ENCODE peak calls at places on chromosome 2, in six cellular contexts. One of them, this sample, is unnamed.

GRCh38 chr2:190762569-190762968 is 113.7 kb downstream of the NAB1 start:
- DNase-seq in GM13977: no peak
- DNase-seq in GM20000: no peak
- DNase-seq in CD8-positive, alpha-beta memory T cell: no peak
- DNase-seq in T follicular helper cell: no peak
- DNase-seq in stimulated activated naive CD8-positive, alpha-beta T cell treated with anti-CD3 and anti-CD28 coated beads, Interleukin-15, amount 100 ng/mL, for 72 hours: no peak
- DNase-seq in this sample: no peak

GRCh38 chr2:133054297-133054696 is 384.3 kb upstream of the LYPD1 start:
- DNase-seq in GM13977: no peak
- DNase-seq in GM20000: no peak
- DNase-seq in CD8-positive, alpha-beta memory T cell: no peak
- DNase-seq in T follicular helper cell: no peak
- DNase-seq in stimulated activated naive CD8-positive, alpha-beta T cell treated with anti-CD3 and anti-CD28 coated beads, Interleukin-15, amount 100 ng/mL, for 72 hours: no peak
- DNase-seq in this sample: no peak

GRCh38 chr2:185268651-185269050 is 470.0 kb upstream of the FSIP2 start:
- DNase-seq in GM13977: no peak
- DNase-seq in GM20000: no peak
- DNase-seq in CD8-positive, alpha-beta memory T cell: no peak
- DNase-seq in T follicular helper cell: no peak
- DNase-seq in stimulated activated naive CD8-positive, alpha-beta T cell treated with anti-CD3 and anti-CD28 coated beads, Interleukin-15, amount 100 ng/mL, for 72 hours: no peak
- DNase-seq in this sample: no peak

GRCh38 chr2:3739313-3739712 is 35.9 kb downstream of the DCDC2C start:
- DNase-seq in GM13977: no peak
- DNase-seq in GM20000: no peak
- DNase-seq in CD8-positive, alpha-beta memory T cell: no peak
- DNase-seq in T follicular helper cell: no peak
- DNase-seq in stimulated activated naive CD8-positive, alpha-beta T cell treated with anti-CD3 and anti-CD28 coated beads, Interleukin-15, amount 100 ng/mL, for 72 hours: no peak
- DNase-seq in this sample: no peak

GRCh38 chr2:176638167-176639015 is 369.1 kb downstream of the MTX2 start:
- DNase-seq in GM13977: peak
- DNase-seq in GM20000: peak
- DNase-seq in CD8-positive, alpha-beta memory T cell: peak
- DNase-seq in T follicular helper cell: peak
- DNase-seq in stimulated activated naive CD8-positive, alpha-beta T cell treated with anti-CD3 and anti-CD28 coated beads, Interleukin-15, amount 100 ng/mL, for 72 hours: peak
- DNase-seq in this sample: peak

GRCh38 chr2:128596453-128597430 is 278.1 kb upstream of the HS6ST1 start:
- DNase-seq in GM13977: no peak
- DNase-seq in GM20000: no peak
- DNase-seq in CD8-positive, alpha-beta memory T cell: no peak
- DNase-seq in T follicular helper cell: no peak
- DNase-seq in stimulated activated naive CD8-positive, alpha-beta T cell treated with anti-CD3 and anti-CD28 coated beads, Interleukin-15, amount 100 ng/mL, for 72 hours: no peak
- DNase-seq in this sample: no peak

GRCh38 chr2:232348936-232349335 is 29.6 kb upstream of the ALPP start:
- DNase-seq in GM13977: no peak
- DNase-seq in GM20000: no peak
- DNase-seq in CD8-positive, alpha-beta memory T cell: no peak
- DNase-seq in T follicular helper cell: no peak
- DNase-seq in stimulated activated naive CD8-positive, alpha-beta T cell treated with anti-CD3 and anti-CD28 coated beads, Interleukin-15, amount 100 ng/mL, for 72 hours: no peak
- DNase-seq in this sample: peak

GRCh38 chr2:182101263-182101662 is 115.6 kb downstream of the PPP1R1C start:
- DNase-seq in GM13977: no peak
- DNase-seq in GM20000: no peak
- DNase-seq in CD8-positive, alpha-beta memory T cell: no peak
- DNase-seq in T follicular helper cell: no peak
- DNase-seq in stimulated activated naive CD8-positive, alpha-beta T cell treated with anti-CD3 and anti-CD28 coated beads, Interleukin-15, amount 100 ng/mL, for 72 hours: no peak
- DNase-seq in this sample: no peak

GRCh38 chr2:228768818-228769217 is 502.3 kb downstream of the PID1 start:
- DNase-seq in GM13977: no peak
- DNase-seq in GM20000: no peak
- DNase-seq in CD8-positive, alpha-beta memory T cell: no peak
- DNase-seq in T follicular helper cell: no peak
- DNase-seq in stimulated activated naive CD8-positive, alpha-beta T cell treated with anti-CD3 and anti-CD28 coated beads, Interleukin-15, amount 100 ng/mL, for 72 hours: no peak
- DNase-seq in this sample: no peak

GRCh38 chr2:172928754-172929153 is 146.9 kb upstream of the MAP3K20 start:
- DNase-seq in GM13977: no peak
- DNase-seq in GM20000: no peak
- DNase-seq in CD8-positive, alpha-beta memory T cell: no peak
- DNase-seq in T follicular helper cell: no peak
- DNase-seq in stimulated activated naive CD8-positive, alpha-beta T cell treated with anti-CD3 and anti-CD28 coated beads, Interleukin-15, amount 100 ng/mL, for 72 hours: no peak
- DNase-seq in this sample: no peak

GRCh38 chr2:118387509-118387908 is 299.2 kb downstream of the INSIG2 start:
- DNase-seq in GM13977: no peak
- DNase-seq in GM20000: no peak
- DNase-seq in CD8-positive, alpha-beta memory T cell: no peak
- DNase-seq in T follicular helper cell: no peak
- DNase-seq in stimulated activated naive CD8-positive, alpha-beta T cell treated with anti-CD3 and anti-CD28 coated beads, Interleukin-15, amount 100 ng/mL, for 72 hours: no peak
- DNase-seq in this sample: no peak

GRCh38 chr2:101081508-101081907 is 69.7 kb downstream of the TBC1D8 start:
- DNase-seq in GM13977: no peak
- DNase-seq in GM20000: no peak
- DNase-seq in CD8-positive, alpha-beta memory T cell: no peak
- DNase-seq in T follicular helper cell: no peak
- DNase-seq in stimulated activated naive CD8-positive, alpha-beta T cell treated with anti-CD3 and anti-CD28 coated beads, Interleukin-15, amount 100 ng/mL, for 72 hours: no peak
- DNase-seq in this sample: no peak

GRCh38 chr2:181554511-181554910 is 97.3 kb downstream of the ITGA4 start:
- DNase-seq in GM13977: no peak
- DNase-seq in GM20000: no peak
- DNase-seq in CD8-positive, alpha-beta memory T cell: no peak
- DNase-seq in T follicular helper cell: no peak
- DNase-seq in stimulated activated naive CD8-positive, alpha-beta T cell treated with anti-CD3 and anti-CD28 coated beads, Interleukin-15, amount 100 ng/mL, for 72 hours: no peak
- DNase-seq in this sample: no peak

GRCh38 chr2:198657520-198658121 is 800.1 kb downstream of the SATB2 start:
- DNase-seq in GM13977: peak
- DNase-seq in GM20000: no peak
- DNase-seq in CD8-positive, alpha-beta memory T cell: no peak
- DNase-seq in T follicular helper cell: no peak
- DNase-seq in stimulated activated naive CD8-positive, alpha-beta T cell treated with anti-CD3 and anti-CD28 coated beads, Interleukin-15, amount 100 ng/mL, for 72 hours: no peak
- DNase-seq in this sample: no peak

GRCh38 chr2:230759481-230760191 is 47.0 kb downstream of the CAB39 start:
- DNase-seq in GM13977: no peak
- DNase-seq in GM20000: no peak
- DNase-seq in CD8-positive, alpha-beta memory T cell: no peak
- DNase-seq in T follicular helper cell: no peak
- DNase-seq in stimulated activated naive CD8-positive, alpha-beta T cell treated with anti-CD3 and anti-CD28 coated beads, Interleukin-15, amount 100 ng/mL, for 72 hours: no peak
- DNase-seq in this sample: no peak

GRCh38 chr2:224023188-224023587 is 15.9 kb downstream of the SERPINE2 start:
- DNase-seq in GM13977: no peak
- DNase-seq in GM20000: no peak
- DNase-seq in CD8-positive, alpha-beta memory T cell: no peak
- DNase-seq in T follicular helper cell: no peak
- DNase-seq in stimulated activated naive CD8-positive, alpha-beta T cell treated with anti-CD3 and anti-CD28 coated beads, Interleukin-15, amount 100 ng/mL, for 72 hours: no peak
- DNase-seq in this sample: no peak

GRCh38 chr2:61670591-61671503 is 132.7 kb upstream of the XPO1 start:
- DNase-seq in GM13977: peak
- DNase-seq in GM20000: peak
- DNase-seq in CD8-positive, alpha-beta memory T cell: no peak
- DNase-seq in T follicular helper cell: no peak
- DNase-seq in stimulated activated naive CD8-positive, alpha-beta T cell treated with anti-CD3 and anti-CD28 coated beads, Interleukin-15, amount 100 ng/mL, for 72 hours: no peak
- DNase-seq in this sample: no peak

GRCh38 chr2:71827146-71827874 is 320.4 kb downstream of the CYP26B1 start:
- DNase-seq in GM13977: no peak
- DNase-seq in GM20000: no peak
- DNase-seq in CD8-positive, alpha-beta memory T cell: no peak
- DNase-seq in T follicular helper cell: no peak
- DNase-seq in stimulated activated naive CD8-positive, alpha-beta T cell treated with anti-CD3 and anti-CD28 coated beads, Interleukin-15, amount 100 ng/mL, for 72 hours: no peak
- DNase-seq in this sample: no peak

GRCh38 chr2:25505630-25506029 is 163.9 kb upstream of the DNMT3A start:
- DNase-seq in GM13977: no peak
- DNase-seq in GM20000: no peak
- DNase-seq in CD8-positive, alpha-beta memory T cell: no peak
- DNase-seq in T follicular helper cell: no peak
- DNase-seq in stimulated activated naive CD8-positive, alpha-beta T cell treated with anti-CD3 and anti-CD28 coated beads, Interleukin-15, amount 100 ng/mL, for 72 hours: no peak
- DNase-seq in this sample: no peak

GRCh38 chr2:162490052-162490717 is 146.3 kb downstream of the GCA start:
- DNase-seq in GM13977: peak
- DNase-seq in GM20000: peak
- DNase-seq in CD8-positive, alpha-beta memory T cell: no peak
- DNase-seq in T follicular helper cell: no peak
- DNase-seq in stimulated activated naive CD8-positive, alpha-beta T cell treated with anti-CD3 and anti-CD28 coated beads, Interleukin-15, amount 100 ng/mL, for 72 hours: no peak
- DNase-seq in this sample: no peak

GRCh38 chr2:78281164-78281563 is 744.3 kb upstream of the REG3G start:
- DNase-seq in GM13977: no peak
- DNase-seq in GM20000: no peak
- DNase-seq in CD8-positive, alpha-beta memory T cell: no peak
- DNase-seq in T follicular helper cell: no peak
- DNase-seq in stimulated activated naive CD8-positive, alpha-beta T cell treated with anti-CD3 and anti-CD28 coated beads, Interleukin-15, amount 100 ng/mL, for 72 hours: no peak
- DNase-seq in this sample: no peak

GRCh38 chr2:106147159-106147558 is 46.9 kb downstream of the UXS1 start:
- DNase-seq in GM13977: no peak
- DNase-seq in GM20000: no peak
- DNase-seq in CD8-positive, alpha-beta memory T cell: no peak
- DNase-seq in T follicular helper cell: no peak
- DNase-seq in stimulated activated naive CD8-positive, alpha-beta T cell treated with anti-CD3 and anti-CD28 coated beads, Interleukin-15, amount 100 ng/mL, for 72 hours: no peak
- DNase-seq in this sample: no peak

GRCh38 chr2:222707689-222708273 is 36.3 kb downstream of the MOGAT1 start:
- DNase-seq in GM13977: peak
- DNase-seq in GM20000: peak
- DNase-seq in CD8-positive, alpha-beta memory T cell: no peak
- DNase-seq in T follicular helper cell: no peak
- DNase-seq in stimulated activated naive CD8-positive, alpha-beta T cell treated with anti-CD3 and anti-CD28 coated beads, Interleukin-15, amount 100 ng/mL, for 72 hours: no peak
- DNase-seq in this sample: no peak

This sample was measured in activated naive CD8-positive, alpha-beta T cell treated with anti-CD3 and anti-CD28 coated beads, Interleukin-2, amount 10 ng/mL, durations not matched to agents 7 days and 5 days.